ENCODE peak calls at places on chromosomes 13 and 19, in eight cellular contexts. U is mesendoderm; S is occipital lobe; B is pancreas; W is activated T-helper 2 cell treated with anti-CD3 and anti-CD28 coated beads, Interferon-gamma antibody, Interleukin-2, Interleukin-4, amounts not matched to agents 10 μg/mL and 5 μg/mL and 100 μg/mL, durations not matched to agents 14 hours and 24 hours and 36 hours; F is stimulated activated CD4-positive, alpha-beta T cell treated with anti-CD3 and anti-CD28 coated beads, Interleukin-1b, Interleukin-23, amount 100 ng/mL, for 1 hour; N is NCI-H1092; A is ovary. Q is an unnamed sample.
A peak's percentile ranks its signal among the peaks of the same experiment; 100 is the strongest.

GRCh38 chr19:35845215-35846037 is 6.9 kb downstream of the NPHS1 start:
- DNase-seq in U (peak; percentile 25), S (no peak), B (peak; percentile 80), W (no peak), F (no peak), N (no peak), A (no peak), Q (no peak)

GRCh38 chr13:27131202-27131623 is 40.4 kb downstream of the USP12 start:
- DNase-seq in U (peak; percentile 45), S (no peak), B (no peak), W (peak; percentile 75), F (peak; percentile 23), N (no peak), A (no peak), Q (no peak)

GRCh38 chr19:38437295-38437694 is 3.8 kb downstream of the RYR1 start:
- DNase-seq in U (no peak), S (no peak), B (no peak), W (no peak), F (no peak), N (no peak), A (no peak), Q (no peak)

GRCh38 chr19:19628499-19629134 is 597 bp upstream of the LPAR2 start:
- DNase-seq in U (peak; percentile 93), S (no peak), B (peak; percentile 45), W (no peak), F (no peak), N (peak; percentile 40), A (peak; percentile 54), Q (no peak)

GRCh38 chr13:33543631-33544030 is 258.1 kb upstream of the STARD13 start:
- DNase-seq in U (peak; percentile 26), S (no peak), B (no peak), W (no peak), F (no peak), N (no peak), A (no peak), Q (no peak)

GRCh38 chr13:70490320-70490935 is 382.2 kb upstream of the KLHL1 start:
- DNase-seq in U (peak; percentile 19), S (no peak), B (no peak), W (no peak), F (no peak), N (no peak), A (no peak), Q (no peak)

GRCh38 chr13:68291595-68291994 is 1061.5 kb upstream of the PCDH9 start:
- DNase-seq in U (no peak), S (no peak), B (no peak), W (no peak), F (no peak), N (no peak), A (no peak), Q (no peak)

GRCh38 chr13:44930907-44931676 is 58.2 kb downstream of the NUFIP1 start:
- DNase-seq in U (peak; percentile 44), S (no peak), B (no peak), W (no peak), F (no peak), N (no peak), A (no peak), Q (no peak)

GRCh38 chr13:32048816-32049215 is 17.2 kb downstream of the FRY start:
- DNase-seq in U (no peak), S (no peak), B (no peak), W (no peak), F (no peak), N (no peak), A (no peak), Q (no peak)

GRCh38 chr19:50909240-50910070 is 1.7 kb downstream of the KLK4 start:
- DNase-seq in U (peak; percentile 97), S (no peak), B (peak; percentile 62), W (peak; percentile 38), F (no peak), N (no peak), A (no peak), Q (no peak)

GRCh38 chr13:110506396-110506795 is 55.1 kb downstream of the RAB20 start:
- DNase-seq in U (no peak), S (no peak), B (no peak), W (no peak), F (no peak), N (no peak), A (no peak), Q (no peak)

GRCh38 chr19:32570081-32570785 is 10.8 kb upstream of the PDCD5 start:
- DNase-seq in U (peak; percentile 62), S (peak; percentile 9), B (peak; percentile 36), W (peak; percentile 20), F (no peak), N (peak; percentile 36), A (peak; percentile 47), Q (no peak)

GRCh38 chr19:47253467-47253881 is 2.9 kb upstream of the CCDC9 start:
- DNase-seq in U (peak; percentile 65), S (no peak), B (no peak), W (no peak), F (no peak), N (no peak), A (no peak), Q (no peak)

GRCh38 chr19:5585461-5586299 is 17.9 kb upstream of the TINCR start:
- DNase-seq in U (peak; percentile 80), S (no peak), B (no peak), W (no peak), F (no peak), N (no peak), A (no peak), Q (no peak)

GRCh38 chr19:18397242-18398202 is at the start of gene LRRC25:
- DNase-seq in U (peak; percentile 70), S (no peak), B (peak; percentile 59), W (no peak), F (no peak), N (no peak), A (peak; percentile 64), Q (peak; percentile 86)

GRCh38 chr13:50476579-50476978 is 366.9 kb downstream of the DLEU7 start:
- DNase-seq in U (no peak), S (no peak), B (no peak), W (no peak), F (no peak), N (no peak), A (no peak), Q (no peak)

GRCh38 chr19:33621811-33622504 is at the start of gene CHST8:
- DNase-seq in U (peak; percentile 74), S (peak; percentile 15), B (peak; percentile 31), W (no peak), F (no peak), N (peak; percentile 38), A (peak; percentile 67), Q (no peak)

GRCh38 chr19:48836089-48837017 is at the start of gene HSD17B14:
- DNase-seq in U (peak; percentile 88), S (no peak), B (no peak), W (no peak), F (no peak), N (no peak), A (peak; percentile 74), Q (no peak)

GRCh38 chr13:113029487-113030258 is 60.7 kb downstream of the MCF2L start:
- DNase-seq in U (peak; percentile 61), S (no peak), B (no peak), W (peak; percentile 21), F (peak; percentile 12), N (no peak), A (peak; percentile 56), Q (no peak)

GRCh38 chr19:10604460-10604980 is 17.4 kb upstream of the AP1M2 start:
- DNase-seq in U (peak; percentile 69), S (no peak), B (no peak), W (no peak), F (no peak), N (no peak), A (no peak), Q (no peak)

GRCh38 chr13:114185182-114185971 is 6.3 kb downstream of the CFAP97D2 start:
- DNase-seq in U (no peak), S (no peak), B (no peak), W (no peak), F (no peak), N (no peak), A (no peak), Q (no peak)

GRCh38 chr13:32829676-32830091 is 186.5 kb upstream of the KL start:
- DNase-seq in U (peak; percentile 88), S (no peak), B (no peak), W (no peak), F (no peak), N (no peak), A (no peak), Q (no peak)

GRCh38 chr19:45667620-45668341 is at the start of gene GIPR:
- DNase-seq in U (peak; percentile 85), S (no peak), B (peak; percentile 75), W (peak; percentile 45), F (no peak), N (no peak), A (no peak), Q (peak; percentile 72)

GRCh38 chr19:6057651-6058365 is 52.5 kb downstream of the RFX2 start:
- DNase-seq in U (no peak), S (no peak), B (no peak), W (no peak), F (no peak), N (no peak), A (no peak), Q (no peak)

GRCh38 chr13:46667687-46668281 is 114.8 kb downstream of the LRCH1 start:
- DNase-seq in U (no peak), S (no peak), B (no peak), W (no peak), F (no peak), N (no peak), A (no peak), Q (no peak)

GRCh38 chr13:71290963-71291937 is 575.8 kb downstream of the DACH1 start:
- DNase-seq in U (no peak), S (no peak), B (peak; percentile 37), W (peak; percentile 30), F (no peak), N (peak; percentile 20), A (no peak), Q (peak; percentile 39)

GRCh38 chr19:32200312-32201038 is 144.9 kb upstream of the ZNF507 start:
- DNase-seq in U (no peak), S (no peak), B (no peak), W (no peak), F (no peak), N (no peak), A (no peak), Q (no peak)

GRCh38 chr19:44757057-44757734 is 8.7 kb downstream of the BCL3 start:
- DNase-seq in U (no peak), S (peak; percentile 17), B (peak; percentile 65), W (no peak), F (no peak), N (no peak), A (peak; percentile 87), Q (peak; percentile 88)

GRCh38 chr19:54460230-54461005 is 3.2 kb downstream of the LENG9 start:
- DNase-seq in U (no peak), S (no peak), B (no peak), W (no peak), F (no peak), N (no peak), A (peak; percentile 38), Q (no peak)

GRCh38 chr19:3784607-3785463 is 1.3 kb downstream of the MATK start:
- DNase-seq in U (peak; percentile 18), S (no peak), B (no peak), W (no peak), F (no peak), N (no peak), A (no peak), Q (no peak)

GRCh38 chr13:104937881-104938280 is 1597.6 kb downstream of the EFNB2 start:
- DNase-seq in U (peak; percentile 8), S (no peak), B (no peak), W (no peak), F (no peak), N (no peak), A (no peak), Q (no peak)

GRCh38 chr13:94416454-94417080 is 62.9 kb downstream of the DCT start:
- DNase-seq in U (peak; percentile 92), S (no peak), B (no peak), W (no peak), F (no peak), N (peak; percentile 78), A (no peak), Q (no peak)

GRCh38 chr19:42279902-42280760 is 11.1 kb downstream of the CIC start:
- DNase-seq in U (peak; percentile 76), S (peak; percentile 94), B (peak; percentile 87), W (peak; percentile 86), F (peak; percentile 63), N (peak; percentile 89), A (peak; percentile 96), Q (peak; percentile 95)